ENCODE peak calls at places on chromosomes 13 and 19, in seven cellular contexts. H is activated naive CD8-positive, alpha-beta T cell treated with anti-CD3 and anti-CD28 coated beads, Interleukin-2, amount 50 U/mL, for 24 hours; Y is RPMI7951; S is Peyer's patch; V is HFF-Myc; C is HEK293T; B is SW480. I is an unnamed sample.

GRCh38 chr19:45972944-45973525 is 630 bp downstream of the NOVA2 start:
- DNase-seq in H (no peak), Y (no peak), S (no peak), V (no peak), C (no peak), B (no peak), I (no peak)

GRCh38 chr19:16566161-16566560 is 6.1 kb downstream of the SLC35E1 start:
- DNase-seq in H (peak), Y (no peak), S (peak), V (no peak), C (no peak), B (no peak), I (no peak)

GRCh38 chr19:47331931-47332547 is at the start of gene C5AR2:
- DNase-seq in H (no peak), Y (peak), S (no peak), V (no peak), C (no peak), B (no peak), I (no peak)

GRCh38 chr13:67001363-67001762 is 228.8 kb downstream of the PCDH9 start:
- DNase-seq in H (no peak), Y (no peak), S (no peak), V (no peak), C (peak), B (no peak), I (no peak)

GRCh38 chr19:10398819-10399218 is 4.5 kb downstream of the CDC37 start:
- DNase-seq in H (no peak), Y (no peak), S (no peak), V (no peak), C (no peak), B (no peak), I (no peak)

GRCh38 chr19:16628183-16628983 is at the start of gene MED26:
- DNase-seq in H (peak), Y (peak), S (peak), V (peak), C (peak), B (peak), I (peak)

GRCh38 chr13:33251131-33251629 is 34.4 kb downstream of the STARD13 start:
- DNase-seq in H (no peak), Y (peak), S (no peak), V (peak), C (no peak), B (peak), I (no peak)

GRCh38 chr19:51637362-51637978 is 7.3 kb upstream of the SIGLEC5 start:
- DNase-seq in H (no peak), Y (peak), S (no peak), V (no peak), C (peak), B (peak), I (peak)

GRCh38 chr19:870963-871401 is 11.5 kb downstream of the CFD start:
- DNase-seq in H (no peak), Y (no peak), S (no peak), V (no peak), C (no peak), B (no peak), I (no peak)

GRCh38 chr19:46287585-46287984 is 9.3 kb upstream of the HIF3A start:
- DNase-seq in H (no peak), Y (peak), S (no peak), V (no peak), C (no peak), B (peak), I (peak)

GRCh38 chr13:43227721-43228120 is 204.3 kb downstream of the DNAJC15 start:
- DNase-seq in H (no peak), Y (peak), S (no peak), V (no peak), C (no peak), B (no peak), I (no peak)

GRCh38 chr13:79385694-79386093 is 20.4 kb downstream of the RBM26 start:
- DNase-seq in H (peak), Y (peak), S (no peak), V (no peak), C (no peak), B (no peak), I (no peak)

GRCh38 chr13:27578121-27579030 is 42.0 kb downstream of the LNX2 start:
- DNase-seq in H (no peak), Y (peak), S (no peak), V (no peak), C (no peak), B (no peak), I (peak)

GRCh38 chr19:19539738-19540703 is 2.0 kb downstream of the CILP2 start:
- DNase-seq in H (peak), Y (no peak), S (peak), V (no peak), C (peak), B (peak), I (no peak)

GRCh38 chr19:12314553-12314952 is 18.9 kb downstream of the ZNF563 start:
- DNase-seq in H (no peak), Y (peak), S (no peak), V (no peak), C (no peak), B (no peak), I (no peak)

GRCh38 chr13:48679941-48680630 is 26.4 kb downstream of the CYSLTR2 start:
- DNase-seq in H (no peak), Y (no peak), S (no peak), V (no peak), C (no peak), B (no peak), I (peak)

GRCh38 chr13:113153810-113154748 is 4.4 kb upstream of the PROZ start:
- DNase-seq in H (peak), Y (peak), S (peak), V (no peak), C (peak), B (peak), I (peak)

GRCh38 chr19:58511353-58512208 is at the start of gene SLC27A5:
- DNase-seq in H (no peak), Y (no peak), S (no peak), V (no peak), C (no peak), B (no peak), I (no peak)

GRCh38 chr13:50156722-50157121 is 141.5 kb downstream of the KCNRG start:
- DNase-seq in H (no peak), Y (no peak), S (no peak), V (no peak), C (no peak), B (no peak), I (peak)

GRCh38 chr19:16379521-16380313 is 55.1 kb downstream of the KLF2 start:
- DNase-seq in H (no peak), Y (no peak), S (no peak), V (no peak), C (no peak), B (no peak), I (no peak)

I was measured in SK-MEL-5.